ENCODE peak calls at places on chromosome 1, in four cellular contexts. One of them, this sample, is unnamed.

GRCh38 chr1:33433509-33434362 is 2.8 kb upstream of the PHC2 start:
- DNase-seq in endothelial cell: no peak
- DNase-seq in fibroblast of the conjunctiva: peak; percentile 97
- DNase-seq in cardiac fibroblast: peak; percentile 98
- DNase-seq in this sample: peak; percentile 81

GRCh38 chr1:39816431-39817090 is 27.9 kb upstream of the BMP8B start:
- DNase-seq in fibroblast of the conjunctiva: peak; percentile 29
- DNase-seq in cardiac fibroblast: peak; percentile 79
- DNase-seq in endothelial cell: peak; percentile 72
- DNase-seq in this sample: peak; percentile 93

GRCh38 chr1:71796044-71796443 is 486.3 kb downstream of the NEGR1 start:
- DNase-seq in endothelial cell: no peak
- DNase-seq in fibroblast of the conjunctiva: no peak
- DNase-seq in cardiac fibroblast: no peak
- DNase-seq in this sample: no peak

GRCh38 chr1:200224315-200224714 is 185.5 kb downstream of the ZNF281 start:
- DNase-seq in cardiac fibroblast: peak; percentile 65
- DNase-seq in endothelial cell: no peak
- DNase-seq in fibroblast of the conjunctiva: no peak
- DNase-seq in this sample: no peak

GRCh38 chr1:54577612-54578011 is 29.6 kb downstream of the ACOT11 start:
- DNase-seq in fibroblast of the conjunctiva: peak; percentile 20
- DNase-seq in cardiac fibroblast: peak; percentile 43
- DNase-seq in endothelial cell: no peak
- DNase-seq in this sample: peak; percentile 41

GRCh38 chr1:110634086-110634454 is 27.9 kb upstream of the KCNA2 start:
- DNase-seq in fibroblast of the conjunctiva: no peak
- DNase-seq in cardiac fibroblast: no peak
- DNase-seq in endothelial cell: no peak
- DNase-seq in this sample: no peak

GRCh38 chr1:44103270-44104131 is 15.1 kb upstream of the KLF17 start:
- DNase-seq in endothelial cell: peak; percentile 52
- DNase-seq in cardiac fibroblast: peak; percentile 16
- DNase-seq in fibroblast of the conjunctiva: no peak
- DNase-seq in this sample: no peak

GRCh38 chr1:86068126-86068805 is 88.3 kb downstream of the COL24A1 start:
- DNase-seq in cardiac fibroblast: peak; percentile 15
- DNase-seq in fibroblast of the conjunctiva: no peak
- DNase-seq in endothelial cell: no peak
- DNase-seq in this sample: no peak

GRCh38 chr1:186304982-186305949 is 69.8 kb downstream of the TPR start:
- DNase-seq in cardiac fibroblast: peak; percentile 64
- DNase-seq in fibroblast of the conjunctiva: peak; percentile 30
- DNase-seq in endothelial cell: no peak
- DNase-seq in this sample: peak; percentile 10

GRCh38 chr1:235297579-235297978 is 30.4 kb downstream of the ARID4B start:
- DNase-seq in fibroblast of the conjunctiva: no peak
- DNase-seq in endothelial cell: no peak
- DNase-seq in cardiac fibroblast: peak; percentile 58
- DNase-seq in this sample: no peak

GRCh38 chr1:78223417-78224215 is 177.8 kb downstream of the GIPC2 start:
- DNase-seq in fibroblast of the conjunctiva: peak; percentile 39
- DNase-seq in endothelial cell: no peak
- DNase-seq in cardiac fibroblast: peak; percentile 87
- DNase-seq in this sample: no peak

GRCh38 chr1:166283190-166283589 is 116.4 kb upstream of the FAM78B start:
- DNase-seq in endothelial cell: no peak
- DNase-seq in fibroblast of the conjunctiva: no peak
- DNase-seq in cardiac fibroblast: no peak
- DNase-seq in this sample: no peak

GRCh38 chr1:41390171-41390570 is 28.9 kb downstream of the FOXO6 start:
- DNase-seq in cardiac fibroblast: no peak
- DNase-seq in endothelial cell: no peak
- DNase-seq in fibroblast of the conjunctiva: no peak
- DNase-seq in this sample: no peak

GRCh38 chr1:226649244-226649643 is 89.8 kb downstream of the ITPKB start:
- DNase-seq in cardiac fibroblast: no peak
- DNase-seq in endothelial cell: no peak
- DNase-seq in fibroblast of the conjunctiva: no peak
- DNase-seq in this sample: no peak

GRCh38 chr1:185789846-185790735 is 55.9 kb downstream of the HMCN1 start:
- DNase-seq in endothelial cell: no peak
- DNase-seq in cardiac fibroblast: peak; percentile 68
- DNase-seq in fibroblast of the conjunctiva: no peak
- DNase-seq in this sample: no peak

GRCh38 chr1:40630488-40631223 is 34.8 kb downstream of the RIMS3 start:
- DNase-seq in endothelial cell: peak; percentile 77
- DNase-seq in fibroblast of the conjunctiva: no peak
- DNase-seq in cardiac fibroblast: peak; percentile 53
- DNase-seq in this sample: no peak

This sample was measured in Caki2.